ENCODE peak calls at places on chromosomes 4 and X, in six cellular contexts. K is cardiac muscle cell; F is neural progenitor cell; B is CD4-positive, CD25-positive, alpha-beta regulatory T cell; W is A673; O is mammary epithelial cell. Q is an unnamed sample.

GRCh38 chr4:126766266-126766665 is 866.5 kb upstream of the INTU start:
- DNase-seq in K (peak; percentile 52), F (no peak), B (no peak), W (no peak), O (no peak), Q (no peak)

GRCh38 chr4:168845897-168846296 is 164.2 kb downstream of the CBR4 start:
- DNase-seq in K (no peak), F (no peak), B (no peak), W (no peak), O (no peak), Q (no peak)

GRCh38 chrX:39327255-39327654 is 526.0 kb downstream of the MID1IP1 start:
- DNase-seq in K (no peak), F (no peak), B (peak; percentile 34), W (peak; percentile 4), O (no peak), Q (no peak)

GRCh38 chrX:123764967-123765871 is 32.4 kb upstream of the THOC2 start:
- DNase-seq in K (peak; percentile 91), F (peak; percentile 92), B (peak; percentile 13), W (peak; percentile 92), O (peak; percentile 81), Q (peak; percentile 91)

GRCh38 chr4:124757121-124757520 is 44.6 kb upstream of the ANKRD50 start:
- DNase-seq in K (no peak), F (no peak), B (no peak), W (no peak), O (peak; percentile 23), Q (no peak)

GRCh38 chr4:139584019-139584418 is 28.0 kb upstream of the SETD7 start:
- DNase-seq in K (no peak), F (no peak), B (no peak), W (no peak), O (no peak), Q (no peak)

GRCh38 chr4:41332666-41333065 is 75.9 kb downstream of the UCHL1 start:
- DNase-seq in K (no peak), F (no peak), B (no peak), W (no peak), O (no peak), Q (no peak)

GRCh38 chr4:151783867-151784266 is 23.1 kb upstream of the GATB start:
- DNase-seq in K (no peak), F (no peak), B (no peak), W (no peak), O (no peak), Q (no peak)

GRCh38 chrX:144681501-144681900 is 565.8 kb upstream of the SPANXN1 start:
- DNase-seq in K (no peak), F (no peak), B (no peak), W (no peak), O (peak; percentile 69), Q (peak; percentile 88)

GRCh38 chr4:39053983-39054382 is 8.0 kb upstream of the KLHL5 start:
- DNase-seq in K (no peak), F (no peak), B (no peak), W (no peak), O (no peak), Q (no peak)

GRCh38 chr4:5839751-5840674 is 52.9 kb downstream of the CRMP1 start:
- DNase-seq in K (peak; percentile 81), F (no peak), B (no peak), W (peak; percentile 37), O (no peak), Q (no peak)

GRCh38 chr4:102552781-102553180 is 51.6 kb downstream of the NFKB1 start:
- DNase-seq in K (peak; percentile 72), F (no peak), B (no peak), W (no peak), O (no peak), Q (no peak)

GRCh38 chrX:130086414-130087207 is 23.7 kb downstream of the ELF4 start:
- DNase-seq in K (no peak), F (no peak), B (peak; percentile 76), W (no peak), O (no peak), Q (no peak)

GRCh38 chrX:115491766-115492165 is 69.2 kb upstream of the PLS3 start:
- DNase-seq in K (peak; percentile 36), F (no peak), B (no peak), W (no peak), O (no peak), Q (peak; percentile 2)

GRCh38 chrX:84729809-84730208 is 227.6 kb upstream of the HDX start:
- DNase-seq in K (peak; percentile 35), F (peak; percentile 58), B (peak; percentile 5), W (peak; percentile 42), O (peak; percentile 25), Q (peak; percentile 37)

GRCh38 chr4:35461931-35462659 is 782.2 kb downstream of the ARAP2 start:
- DNase-seq in K (no peak), F (peak; percentile 4), B (no peak), W (no peak), O (no peak), Q (no peak)

GRCh38 chr4:87017580-87018061 is 82.8 kb downstream of the AFF1 start:
- DNase-seq in K (peak; percentile 88), F (no peak), B (no peak), W (no peak), O (no peak), Q (peak; percentile 91)

GRCh38 chr4:8762356-8762755 is 109.3 kb downstream of the HMX1 start:
- DNase-seq in K (no peak), F (no peak), B (no peak), W (no peak), O (no peak), Q (no peak)

GRCh38 chr4:145907363-145907762 is 31.3 kb downstream of the ZNF827 start:
- DNase-seq in K (no peak), F (no peak), B (no peak), W (no peak), O (no peak), Q (no peak)

DNA sequence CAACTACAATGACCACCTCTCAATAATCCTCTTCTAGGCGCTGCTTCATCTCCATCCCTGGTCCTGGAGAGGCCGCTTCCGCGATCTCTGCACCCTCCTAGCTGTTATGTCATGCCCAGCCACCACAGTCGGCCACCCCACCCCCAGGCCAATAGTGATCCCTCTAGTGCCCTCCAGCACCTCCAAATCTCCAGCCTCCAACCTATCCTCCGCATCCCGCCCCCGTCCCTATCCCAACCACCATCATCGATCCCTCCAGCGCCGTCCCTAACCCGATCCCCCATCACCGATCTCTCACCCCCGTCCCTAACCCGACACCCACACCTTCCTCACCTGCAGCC is 856 bp downstream of the NKRF start:
- DNase-seq in K (no peak), F (no peak), B (no peak), W (peak; percentile 6), O (peak; percentile 4), Q (peak; percentile 3)
- H3K27ac ChIP-seq in K (no peak overlapping the region), F (no peak overlapping the region), B (peak overlapping the region; percentile 90), W (peak overlapping the region; percentile 94), O (no peak overlapping the region), Q (no peak overlapping the region)

DNA sequence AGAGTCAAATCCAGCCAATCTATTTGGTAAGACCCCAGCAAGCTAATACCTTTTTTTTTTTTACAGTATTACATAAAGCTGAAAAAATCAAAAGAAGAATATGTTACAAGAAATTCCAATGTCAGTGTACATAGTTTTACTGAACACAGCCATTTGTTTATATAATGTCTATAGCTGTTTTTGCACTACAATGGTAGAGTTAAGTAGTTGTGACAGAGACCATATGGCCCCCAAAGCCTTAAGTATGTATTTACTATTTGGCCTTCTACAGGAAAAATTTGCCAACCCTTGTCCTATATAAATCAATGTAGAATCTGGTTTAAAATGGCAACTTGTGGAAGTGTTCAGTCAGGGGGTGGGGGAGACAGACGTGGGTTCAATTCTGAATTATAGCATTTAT is 60.7 kb downstream of the ANTXR2 start:
- DNase-seq in K (no peak), F (no peak), B (no peak), W (no peak), O (no peak), Q (peak; percentile 59)
- H3K27ac ChIP-seq in K (no peak overlapping the region), F (no peak overlapping the region), B (no peak overlapping the region), W (no peak overlapping the region), O (no peak overlapping the region), Q (no peak overlapping the region)

GRCh38 chr4:79576480-79576803 is 168.4 kb upstream of the GK2 start:
- DNase-seq in K (peak; percentile 68), F (peak; percentile 56), B (peak; percentile 11), W (peak; percentile 28), O (peak; percentile 9), Q (peak; percentile 50)

GRCh38 chr4:79578613-79579012 is 170.6 kb upstream of the GK2 start:
- DNase-seq in K (no peak), F (no peak), B (no peak), W (no peak), O (no peak), Q (no peak)

GRCh38 chr4:79574741-79575451 is 166.9 kb upstream of the GK2 start:
- DNase-seq in K (no peak), F (no peak), B (no peak), W (no peak), O (no peak), Q (no peak)

DNA sequence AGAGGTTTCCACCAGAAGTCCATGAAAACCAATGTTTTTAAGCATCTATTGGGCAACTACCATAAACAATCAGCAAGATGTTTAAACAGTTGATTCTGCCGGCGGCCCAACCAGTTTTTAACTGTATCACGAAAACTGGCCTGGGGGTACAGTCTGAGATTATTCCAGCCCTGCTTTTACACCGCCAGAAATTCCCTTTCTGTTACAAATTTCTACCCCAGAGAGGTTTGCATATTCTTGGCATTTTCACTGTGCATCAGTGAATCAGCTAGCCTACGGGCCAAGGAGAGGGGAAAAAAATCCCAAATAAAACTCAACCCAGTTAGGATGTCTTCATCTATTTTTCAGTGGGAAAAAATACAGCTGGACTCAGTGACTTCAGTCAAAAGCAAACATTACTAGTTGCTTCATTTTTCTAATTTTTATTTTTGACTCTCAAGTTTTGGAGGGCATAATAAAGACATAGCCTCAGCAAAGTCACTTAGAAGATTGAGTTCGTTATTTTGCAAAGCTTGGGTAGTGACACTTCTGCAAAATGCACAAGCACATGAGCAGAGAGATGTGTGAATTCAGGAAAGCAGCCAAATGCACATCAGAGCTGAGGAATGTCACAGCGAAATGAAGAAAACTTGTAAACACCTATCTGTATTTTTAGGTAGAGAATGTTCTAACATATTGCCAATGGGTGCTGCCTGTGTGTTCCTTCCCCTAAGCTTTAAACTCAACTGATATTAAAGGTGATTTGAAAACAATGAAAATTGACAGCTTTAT is 167.9 kb upstream of the GK2 start:
- DNase-seq in K (no peak), F (no peak), B (no peak), W (no peak), O (no peak), Q (no peak)
- H3K27ac ChIP-seq in K (no peak overlapping the region), F (no peak overlapping the region), B (no peak overlapping the region), W (no peak overlapping the region), O (no peak overlapping the region), Q (no peak overlapping the region)

DNA sequence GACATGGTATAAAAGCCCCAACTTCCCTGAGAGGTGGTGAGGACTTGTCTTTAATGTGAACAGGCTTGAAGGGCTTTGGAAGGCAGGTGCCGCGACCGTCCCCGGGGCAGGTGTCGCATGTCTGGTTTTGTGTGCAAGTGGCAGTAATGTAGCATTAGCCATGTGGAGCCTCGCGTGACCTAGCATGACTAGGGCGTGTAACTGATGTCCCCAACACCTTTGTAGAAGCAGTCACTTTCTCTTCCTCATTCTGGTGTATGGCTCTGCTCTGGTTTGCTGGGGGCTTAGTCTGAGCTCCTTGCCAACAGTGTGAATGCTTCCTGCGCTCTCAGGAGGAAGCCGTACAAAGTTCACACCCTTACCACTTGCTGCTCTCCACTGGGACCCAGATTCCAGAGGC is 145.7 kb downstream of the AMMECR1 start:
- DNase-seq in K (no peak), F (no peak), B (no peak), W (no peak), O (no peak), Q (no peak)
- H3K27ac ChIP-seq in K (no peak overlapping the region), F (no peak overlapping the region), B (no peak overlapping the region), W (no peak overlapping the region), O (no peak overlapping the region), Q (no peak overlapping the region)

GRCh38 chr4:37439809-37440518 is 195.4 kb downstream of the NWD2 start:
- DNase-seq in K (no peak), F (no peak), B (no peak), W (no peak), O (no peak), Q (no peak)
- H3K27ac ChIP-seq in K (no peak overlapping the region), F (no peak overlapping the region), B (no peak overlapping the region), W (no peak overlapping the region), O (no peak overlapping the region), Q (no peak overlapping the region)

GRCh38 chrX:101931494-101932248 is at the start of gene ZMAT1:
- DNase-seq in K (peak; percentile 76), F (peak; percentile 91), B (peak; percentile 88), W (peak; percentile 90), O (peak; percentile 25), Q (peak; percentile 82)
- H3K27ac ChIP-seq in K (peak within 1 kb of the TSS; percentile 94), F (peak within 1 kb of the TSS; percentile 85), B (peak within 1 kb of the TSS; percentile 84), W (peak within 1 kb of the TSS; percentile 83), O (no peak within 1 kb of the TSS), Q (no peak within 1 kb of the TSS)

Q was measured in mesenchymal stem cell.